ENCODE peak calls at places on chromosomes 2 and 18, in six cellular contexts. L, J, O, Z, Q and I are unnamed samples.
A peak's percentile ranks its signal among the peaks of the same experiment; 100 is the strongest.

GRCh38 chr2:45731146-45731545 is 79.7 kb downstream of the PRKCE start:
- DNase-seq in Z (no peak), O (no peak), J (no peak), L (peak; percentile 13), Q (no peak), I (no peak)

GRCh38 chr2:166343467-166343866 is 32.3 kb downstream of the SCN9A start:
- DNase-seq in J (peak; percentile 12), O (no peak), L (no peak), Z (no peak), Q (no peak), I (no peak)

GRCh38 chr2:183185534-183185933 is 61.3 kb downstream of the NUP35 start:
- DNase-seq in J (no peak), O (no peak), Z (no peak), Q (no peak), L (peak; percentile 8), I (no peak)

GRCh38 chr2:166239548-166239947 is 111.7 kb upstream of the SCN1A start:
- DNase-seq in J (no peak), Z (no peak), L (peak; percentile 96), O (no peak), Q (peak; percentile 54), I (no peak)

GRCh38 chr18:45557296-45557695 is 58.0 kb upstream of the SLC14A2 start:
- DNase-seq in Q (no peak), J (no peak), L (no peak), Z (no peak), O (no peak), I (no peak)

GRCh38 chr2:118665784-118666529 is 181.5 kb downstream of the EN1 start:
- DNase-seq in Q (no peak), Z (no peak), O (no peak), L (peak; percentile 6), J (no peak), I (no peak)

GRCh38 chr2:43333656-43334144 is 107.3 kb upstream of the ZFP36L2 start:
- DNase-seq in Q (no peak), L (peak; percentile 66), O (no peak), Z (no peak), J (no peak), I (no peak)

GRCh38 chr2:187171318-187171717 is 276.7 kb downstream of the CALCRL start:
- DNase-seq in L (no peak), Z (no peak), Q (no peak), O (no peak), J (no peak), I (no peak)

GRCh38 chr2:136647039-136647438 is 118.3 kb upstream of the THSD7B start:
- DNase-seq in Q (no peak), Z (no peak), J (no peak), L (no peak), O (no peak), I (no peak)

GRCh38 chr2:128786800-128787478 is 468.3 kb upstream of the HS6ST1 start:
- DNase-seq in Z (no peak), O (no peak), Q (no peak), L (peak; percentile 1), J (no peak), I (no peak)

GRCh38 chr2:168119519-168120141 is 127.8 kb downstream of the STK39 start:
- DNase-seq in O (peak; percentile 49), Q (no peak), L (peak; percentile 76), Z (no peak), J (peak; percentile 35), I (no peak)
- TF ChIP-seq CTCF in O (peak; percentile 40), Q (peak; percentile 55), L (peak; percentile 64), Z (peak; percentile 53), J (peak; percentile 52), I (peak; percentile 51)

GRCh38 chr2:15159751-15160177 is 401.4 kb downstream of the NBAS start:
- DNase-seq in L (peak; percentile 66), Q (no peak), J (no peak), O (no peak), Z (no peak), I (no peak)
- TF ChIP-seq CTCF in L (peak; percentile 57), Q (peak; percentile 53), J (peak; percentile 31), O (peak; percentile 44), Z (peak; percentile 64), I (peak; percentile 41)

DNA sequence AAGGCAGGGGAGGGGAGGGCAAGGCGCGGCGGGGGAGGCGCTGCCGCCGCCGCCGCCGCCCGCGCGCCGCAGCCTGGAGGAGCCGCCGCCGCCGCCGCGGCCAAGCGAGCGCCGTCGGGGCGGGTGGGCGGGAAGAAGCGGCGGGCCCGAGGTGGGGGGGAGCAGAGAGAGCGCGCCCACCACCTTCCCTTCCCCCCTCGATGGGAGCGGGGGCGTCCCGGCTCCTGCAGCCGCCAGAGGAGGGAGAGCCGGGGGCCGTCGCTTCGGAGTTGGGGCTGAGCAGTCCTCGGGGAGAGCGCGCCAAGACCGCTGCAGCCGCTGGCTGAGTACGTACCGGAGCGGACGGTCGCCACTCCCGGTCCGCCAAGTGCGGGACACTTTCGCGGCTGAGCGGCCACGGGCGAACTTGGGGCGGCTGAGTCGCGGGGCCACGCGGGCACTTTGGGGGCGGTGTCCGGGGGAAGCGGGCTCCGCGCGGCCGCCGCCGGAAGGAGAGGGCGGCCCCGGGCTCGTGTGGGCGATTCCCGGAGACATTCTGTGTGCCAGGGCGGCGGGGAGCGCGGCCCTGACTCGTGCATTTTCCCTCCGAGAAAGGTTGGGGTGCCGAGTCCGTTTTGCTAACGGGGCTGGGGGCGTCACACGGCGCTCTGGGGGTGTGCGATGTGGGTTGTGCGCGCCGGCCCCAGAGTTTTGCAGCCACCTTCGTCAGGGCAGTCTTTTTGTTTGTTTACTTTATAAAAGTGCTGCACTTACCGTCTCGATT is at the start of gene NAB1:
- DNase-seq in Q (no peak), L (peak; percentile 44), J (peak; percentile 70), O (peak; percentile 25), Z (no peak), I (peak; percentile 84)
- TF ChIP-seq CTCF in Q (no peak), L (no peak), J (no peak), O (no peak), Z (no peak), I (no peak)

GRCh38 chr18:41060967-41061366 is 894.1 kb upstream of the PIK3C3 start:
- DNase-seq in O (no peak), Z (no peak), Q (no peak), J (no peak), L (peak; percentile 55), I (no peak)
- TF ChIP-seq CTCF in O (no peak), Z (no peak), Q (no peak), J (no peak), L (no peak), I (no peak)

GRCh38 chr2:134195341-134195740 is 58.5 kb upstream of the MGAT5 start:
- DNase-seq in Z (no peak), O (no peak), Q (no peak), J (no peak), L (no peak), I (no peak)

GRCh38 chr2:134194519-134194918 is 59.4 kb upstream of the MGAT5 start:
- DNase-seq in O (no peak), L (no peak), Z (no peak), Q (no peak), J (no peak), I (no peak)

GRCh38 chr2:134191835-134192234 is 62.0 kb upstream of the MGAT5 start:
- DNase-seq in L (no peak), O (no peak), Q (no peak), Z (no peak), J (no peak), I (no peak)

GRCh38 chr2:134193006-134193405 is 60.9 kb upstream of the MGAT5 start:
- DNase-seq in O (no peak), L (peak; percentile 82), Z (no peak), J (no peak), Q (no peak), I (no peak)

DNA sequence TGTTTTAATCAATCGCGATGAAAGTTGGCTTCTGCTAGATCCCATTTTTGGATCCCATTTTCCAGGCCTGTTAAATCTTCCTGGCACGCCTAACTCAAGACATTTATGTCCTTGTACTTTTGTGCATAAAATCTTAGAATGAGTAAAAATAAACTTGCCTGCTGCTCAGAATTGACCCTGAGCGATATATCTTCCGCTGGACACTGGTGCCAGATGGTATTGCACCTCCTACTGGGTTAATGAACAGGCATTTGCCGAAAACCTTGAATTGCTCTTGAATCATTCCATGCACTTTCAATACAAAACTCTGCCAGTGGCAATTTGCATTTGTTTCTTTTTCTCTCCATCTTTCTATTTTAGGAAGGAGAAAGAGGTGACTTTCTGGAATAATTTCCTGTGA is 60.1 kb upstream of the MGAT5 start:
- DNase-seq in Z (no peak), O (no peak), Q (no peak), L (no peak), J (no peak), I (no peak)
- TF ChIP-seq CTCF in Z (no peak), O (no peak), Q (no peak), L (no peak), J (no peak), I (no peak)

DNA sequence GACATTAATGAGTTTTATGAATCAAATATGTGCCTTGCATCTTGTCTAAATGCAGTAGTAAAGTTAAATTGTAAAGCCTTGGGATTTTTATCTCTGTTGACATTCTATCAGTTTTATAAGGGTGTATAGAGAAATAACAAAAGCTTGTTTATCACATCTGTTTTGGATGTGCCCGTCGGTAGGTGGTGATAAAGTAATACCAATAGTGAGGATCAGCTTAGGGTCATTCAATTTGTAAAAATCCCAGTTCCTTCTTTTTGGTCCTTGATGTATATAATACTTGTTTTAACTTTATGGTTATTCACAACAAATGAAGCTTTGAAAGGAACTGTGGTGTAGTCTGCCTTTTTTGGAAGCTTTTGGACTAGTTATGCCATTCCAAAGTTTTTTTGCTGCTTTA is 12.6 kb downstream of the UBE2E3 start:
- DNase-seq in L (no peak), Q (no peak), O (no peak), J (no peak), Z (no peak), I (no peak)
- TF ChIP-seq CTCF in L (no peak), Q (no peak), O (no peak), J (no peak), Z (no peak), I (no peak)

DNA sequence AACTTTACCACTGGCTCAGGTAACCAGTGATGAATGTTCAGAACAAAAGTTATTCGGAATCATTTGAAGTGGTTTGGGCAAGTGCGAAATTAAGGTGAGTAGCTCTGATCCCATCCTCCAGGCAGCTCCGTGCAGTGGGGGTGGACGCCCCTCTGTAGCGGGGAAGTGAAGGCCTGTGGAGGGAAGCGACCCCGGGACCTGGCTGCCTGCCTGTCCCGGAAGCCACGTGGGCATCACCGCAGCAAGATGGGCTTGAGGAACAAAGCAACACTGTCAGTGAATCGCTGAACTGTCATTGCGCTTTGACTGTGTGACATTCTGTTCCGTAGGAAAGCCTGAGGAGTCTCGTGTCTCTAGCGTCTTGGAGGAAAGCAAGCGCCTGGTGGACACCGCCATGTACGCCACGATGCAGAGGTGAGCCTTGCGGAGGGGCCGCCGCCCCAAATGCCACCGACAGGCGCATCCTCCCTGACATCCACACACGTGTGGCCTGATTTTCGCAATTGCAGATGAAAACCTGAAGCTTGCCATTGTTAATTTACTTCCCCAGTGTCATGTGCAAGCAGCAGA is 9.5 kb downstream of the TPO start:
- DNase-seq in L (no peak), Z (no peak), J (no peak), O (no peak), Q (no peak), I (no peak)
- TF ChIP-seq CTCF in L (no peak), Z (no peak), J (no peak), O (no peak), Q (no peak), I (no peak)